ENCODE peak calls at places on chromosomes 1 and 21, in four cellular contexts. R is prostate gland, X is neuronal stem cell, S is WTC11. V is an unnamed sample.

GRCh38 chr1:209823143-209824041 is 4.4 kb upstream of the UTP25 start:
- DNase-seq in R (peak), X (peak), S (no peak), V (no peak)

GRCh38 chr1:234572966-234573365 is 37.0 kb downstream of the IRF2BP2 start:
- DNase-seq in R (no peak), S (no peak), X (no peak), V (no peak)

GRCh38 chr1:173403996-173404395 is 73.1 kb upstream of the PRDX6 start:
- DNase-seq in S (no peak), R (no peak), X (no peak), V (no peak)

GRCh38 chr1:182111496-182111895 is 50.0 kb upstream of the ZNF648 start:
- DNase-seq in S (no peak), R (no peak), X (no peak), V (no peak)

GRCh38 chr1:203114202-203114601 is 13.3 kb upstream of the ADORA1 start:
- DNase-seq in R (no peak), X (no peak), S (no peak), V (no peak)

GRCh38 chr1:234570336-234570735 is 39.6 kb downstream of the IRF2BP2 start:
- DNase-seq in R (no peak), S (no peak), X (no peak), V (no peak)

GRCh38 chr21:31898898-31899630 is 26.2 kb downstream of the HUNK start:
- DNase-seq in S (no peak), R (no peak), X (no peak), V (no peak)

GRCh38 chr1:218353656-218354055 is 8.5 kb downstream of the TGFB2 start:
- DNase-seq in X (no peak), S (no peak), R (no peak), V (no peak)

GRCh38 chr1:198238121-198238520 is 81.3 kb downstream of the NEK7 start:
- DNase-seq in S (no peak), R (no peak), X (no peak), V (no peak)